ENCODE peak calls at places on chromosomes 13 and 19, in six cellular contexts. N is H7; Y is heart right ventricle; T is activated CD4-positive, alpha-beta T cell treated with anti-CD3 and anti-CD28 coated beads, Interleukin-2, amount 50 U/mL, for 1 hour; P is HCT116; O is EL. I is an unnamed sample.

GRCh38 chr13:91468301-91468700 is 69.9 kb downstream of the GPC5 start:
- DNase-seq in N (no peak), Y (no peak), T (no peak), P (no peak), O (peak; percentile 4), I (no peak)

GRCh38 chr19:6423499-6424189 is 967 bp downstream of the KHSRP start:
- DNase-seq in N (peak; percentile 83), Y (no peak), T (peak; percentile 19), P (no peak), O (peak; percentile 70), I (no peak)

GRCh38 chr13:49954674-49955455 is 18.7 kb upstream of the SPRYD7 start:
- DNase-seq in N (no peak), Y (no peak), T (no peak), P (no peak), O (no peak), I (no peak)

GRCh38 chr13:21330126-21330861 is 128.8 kb downstream of the ZDHHC20 start:
- DNase-seq in N (no peak), Y (no peak), T (no peak), P (no peak), O (no peak), I (no peak)

GRCh38 chr19:1154731-1155351 is 19.2 kb downstream of the SBNO2 start:
- DNase-seq in N (no peak), Y (peak; percentile 85), T (no peak), P (no peak), O (peak; percentile 82), I (peak; percentile 95)

GRCh38 chr13:76067850-76068249 is 431.7 kb downstream of the LMO7 start:
- DNase-seq in N (no peak), Y (no peak), T (no peak), P (no peak), O (no peak), I (no peak)

GRCh38 chr19:51986309-51987291 is at the start of gene ZNF350:
- DNase-seq in N (no peak), Y (peak; percentile 84), T (peak; percentile 83), P (peak; percentile 90), O (peak; percentile 93), I (peak; percentile 93)

GRCh38 chr19:51327066-51327985 is 14.6 kb downstream of the VSIG10L start:
- DNase-seq in N (peak; percentile 99), Y (peak; percentile 40), T (peak; percentile 35), P (no peak), O (peak; percentile 12), I (peak; percentile 67)

GRCh38 chr19:11164879-11165406 is 9.4 kb upstream of the SPC24 start:
- DNase-seq in N (no peak), Y (peak; percentile 80), T (no peak), P (no peak), O (no peak), I (peak; percentile 89)

GRCh38 chr13:30762643-30763042 is 27.3 kb downstream of the ALOX5AP start:
- DNase-seq in N (no peak), Y (no peak), T (no peak), P (no peak), O (no peak), I (no peak)

GRCh38 chr13:109151696-109152095 is 522.3 kb downstream of the MYO16 start:
- DNase-seq in N (no peak), Y (no peak), T (no peak), P (no peak), O (no peak), I (no peak)

GRCh38 chr13:51995677-51996551 is 15.3 kb downstream of the ATP7B start:
- DNase-seq in N (no peak), Y (peak; percentile 29), T (no peak), P (no peak), O (no peak), I (no peak)

GRCh38 chr19:48249502-48250014 is 6.2 kb downstream of the CARD8 start:
- DNase-seq in N (no peak), Y (peak; percentile 42), T (peak; percentile 65), P (no peak), O (no peak), I (no peak)

I was measured in suprapubic skin.